ENCODE peak calls at places on chromosomes 7 and 10, in seven cellular contexts. One of them, this sample, is unnamed.

GRCh38 chr7:15905251-15906040 is 219.0 kb upstream of the MEOX2 start:
- DNase-seq in lower leg skin: no peak
- DNase-seq in dorsolateral prefrontal cortex: no peak
- DNase-seq in PC-9: peak
- DNase-seq in HCT116: no peak
- DNase-seq in heart left ventricle: no peak
- DNase-seq in BJ: no peak
- DNase-seq in this sample: no peak

GRCh38 chr10:13485623-13486022 is 43.2 kb downstream of the BEND7 start:
- DNase-seq in lower leg skin: no peak
- DNase-seq in HCT116: no peak
- DNase-seq in heart left ventricle: no peak
- DNase-seq in PC-9: no peak
- DNase-seq in dorsolateral prefrontal cortex: no peak
- DNase-seq in BJ: no peak
- DNase-seq in this sample: no peak

GRCh38 chr7:111292026-111292430 is 201.1 kb downstream of the LRRN3 start:
- DNase-seq in heart left ventricle: no peak
- DNase-seq in HCT116: no peak
- DNase-seq in BJ: peak
- DNase-seq in lower leg skin: no peak
- DNase-seq in dorsolateral prefrontal cortex: no peak
- DNase-seq in PC-9: no peak
- DNase-seq in this sample: no peak

GRCh38 chr7:139829654-139830130 is 628 bp downstream of the TBXAS1 start:
- DNase-seq in heart left ventricle: no peak
- DNase-seq in lower leg skin: no peak
- DNase-seq in PC-9: no peak
- DNase-seq in dorsolateral prefrontal cortex: no peak
- DNase-seq in HCT116: no peak
- DNase-seq in BJ: no peak
- DNase-seq in this sample: no peak

GRCh38 chr10:102632394-102633062 is 11.8 kb upstream of the TRIM8 start:
- DNase-seq in HCT116: no peak
- DNase-seq in heart left ventricle: peak
- DNase-seq in PC-9: no peak
- DNase-seq in lower leg skin: no peak
- DNase-seq in BJ: no peak
- DNase-seq in dorsolateral prefrontal cortex: no peak
- DNase-seq in this sample: no peak

GRCh38 chr7:139618482-139619366 is 95.2 kb downstream of the CLEC2L start:
- DNase-seq in PC-9: peak
- DNase-seq in BJ: no peak
- DNase-seq in lower leg skin: peak
- DNase-seq in dorsolateral prefrontal cortex: peak
- DNase-seq in HCT116: peak
- DNase-seq in heart left ventricle: peak
- DNase-seq in this sample: no peak

GRCh38 chr7:34759477-34760125 is 101.6 kb downstream of the NPSR1 start:
- DNase-seq in heart left ventricle: no peak
- DNase-seq in BJ: no peak
- DNase-seq in dorsolateral prefrontal cortex: no peak
- DNase-seq in HCT116: peak
- DNase-seq in PC-9: no peak
- DNase-seq in lower leg skin: no peak
- DNase-seq in this sample: no peak

GRCh38 chr10:61942997-61943457 is 41.5 kb downstream of the ARID5B start:
- DNase-seq in lower leg skin: no peak
- DNase-seq in BJ: peak
- DNase-seq in HCT116: no peak
- DNase-seq in heart left ventricle: no peak
- DNase-seq in dorsolateral prefrontal cortex: no peak
- DNase-seq in PC-9: peak
- DNase-seq in this sample: no peak

GRCh38 chr7:106216517-106217088 is 68.2 kb downstream of the NAMPT start:
- DNase-seq in HCT116: peak
- DNase-seq in heart left ventricle: no peak
- DNase-seq in PC-9: peak
- DNase-seq in lower leg skin: no peak
- DNase-seq in dorsolateral prefrontal cortex: no peak
- DNase-seq in BJ: peak
- DNase-seq in this sample: no peak

GRCh38 chr7:40147371-40148246 is 12.8 kb downstream of the SUGCT start:
- DNase-seq in heart left ventricle: no peak
- DNase-seq in PC-9: no peak
- DNase-seq in HCT116: no peak
- DNase-seq in BJ: no peak
- DNase-seq in dorsolateral prefrontal cortex: no peak
- DNase-seq in lower leg skin: no peak
- DNase-seq in this sample: no peak

GRCh38 chr10:95560288-95561199 is 627 bp downstream of the SORBS1 start:
- DNase-seq in HCT116: no peak
- DNase-seq in lower leg skin: peak
- DNase-seq in PC-9: no peak
- DNase-seq in BJ: no peak
- DNase-seq in dorsolateral prefrontal cortex: peak
- DNase-seq in heart left ventricle: peak
- DNase-seq in this sample: no peak

GRCh38 chr7:27549621-27550020 is 113.1 kb downstream of the HIBADH start:
- DNase-seq in lower leg skin: no peak
- DNase-seq in BJ: no peak
- DNase-seq in HCT116: no peak
- DNase-seq in dorsolateral prefrontal cortex: no peak
- DNase-seq in heart left ventricle: no peak
- DNase-seq in PC-9: no peak
- DNase-seq in this sample: no peak

GRCh38 chr7:485188-486081 is 34.2 kb downstream of the PDGFA start:
- DNase-seq in heart left ventricle: peak
- DNase-seq in dorsolateral prefrontal cortex: no peak
- DNase-seq in PC-9: no peak
- DNase-seq in lower leg skin: no peak
- DNase-seq in HCT116: no peak
- DNase-seq in BJ: no peak
- DNase-seq in this sample: no peak

GRCh38 chr10:21791276-21791675 is 212.3 kb downstream of the DNAJC1 start:
- DNase-seq in PC-9: no peak
- DNase-seq in heart left ventricle: no peak
- DNase-seq in BJ: no peak
- DNase-seq in dorsolateral prefrontal cortex: no peak
- DNase-seq in HCT116: no peak
- DNase-seq in lower leg skin: no peak
- DNase-seq in this sample: no peak

GRCh38 chr7:137164251-137164650 is 179.3 kb downstream of the PTN start:
- DNase-seq in HCT116: no peak
- DNase-seq in BJ: no peak
- DNase-seq in lower leg skin: no peak
- DNase-seq in dorsolateral prefrontal cortex: no peak
- DNase-seq in PC-9: no peak
- DNase-seq in heart left ventricle: no peak
- DNase-seq in this sample: no peak

GRCh38 chr7:132154695-132155471 is 421.4 kb downstream of the PLXNA4 start:
- DNase-seq in BJ: no peak
- DNase-seq in PC-9: no peak
- DNase-seq in dorsolateral prefrontal cortex: no peak
- DNase-seq in lower leg skin: no peak
- DNase-seq in heart left ventricle: no peak
- DNase-seq in HCT116: no peak
- DNase-seq in this sample: no peak

GRCh38 chr7:129845972-129846327 is 106.8 kb downstream of the UBE2H start:
- DNase-seq in heart left ventricle: no peak
- DNase-seq in dorsolateral prefrontal cortex: no peak
- DNase-seq in lower leg skin: peak
- DNase-seq in PC-9: peak
- DNase-seq in HCT116: peak
- DNase-seq in BJ: peak
- DNase-seq in this sample: no peak

GRCh38 chr7:101911800-101912705 is 94.6 kb downstream of the CUX1 start:
- DNase-seq in dorsolateral prefrontal cortex: no peak
- DNase-seq in BJ: no peak
- DNase-seq in lower leg skin: no peak
- DNase-seq in HCT116: no peak
- DNase-seq in heart left ventricle: peak
- DNase-seq in PC-9: no peak
- DNase-seq in this sample: no peak

GRCh38 chr7:37920619-37921339 is at the start of gene EPDR1:
- DNase-seq in lower leg skin: peak
- DNase-seq in HCT116: peak
- DNase-seq in dorsolateral prefrontal cortex: peak
- DNase-seq in heart left ventricle: peak
- DNase-seq in BJ: no peak
- DNase-seq in PC-9: peak
- DNase-seq in this sample: no peak

GRCh38 chr10:30862486-30862885 is 169.2 kb downstream of the ZNF438 start:
- DNase-seq in HCT116: no peak
- DNase-seq in dorsolateral prefrontal cortex: no peak
- DNase-seq in PC-9: peak
- DNase-seq in lower leg skin: no peak
- DNase-seq in BJ: peak
- DNase-seq in heart left ventricle: no peak
- DNase-seq in this sample: no peak
- H3K4me3 ChIP-seq in HCT116: no peak
- H3K4me3 ChIP-seq in dorsolateral prefrontal cortex: no peak
- H3K4me3 ChIP-seq in PC-9: no peak
- H3K4me3 ChIP-seq in lower leg skin: no peak
- H3K4me3 ChIP-seq in BJ: no peak
- H3K4me3 ChIP-seq in heart left ventricle: no peak
- H3K4me3 ChIP-seq in this sample: no peak

GRCh38 chr10:63549810-63550209 is 28.6 kb downstream of the REEP3 start:
- DNase-seq in HCT116: no peak
- DNase-seq in dorsolateral prefrontal cortex: no peak
- DNase-seq in PC-9: no peak
- DNase-seq in BJ: no peak
- DNase-seq in heart left ventricle: no peak
- DNase-seq in lower leg skin: no peak
- DNase-seq in this sample: no peak

GRCh38 chr10:63554666-63555065 is 33.5 kb downstream of the REEP3 start:
- DNase-seq in BJ: peak
- DNase-seq in lower leg skin: no peak
- DNase-seq in HCT116: peak
- DNase-seq in dorsolateral prefrontal cortex: no peak
- DNase-seq in PC-9: peak
- DNase-seq in heart left ventricle: no peak
- DNase-seq in this sample: no peak

GRCh38 chr10:63553473-63553872 is 32.3 kb downstream of the REEP3 start:
- DNase-seq in HCT116: peak
- DNase-seq in dorsolateral prefrontal cortex: no peak
- DNase-seq in lower leg skin: no peak
- DNase-seq in PC-9: no peak
- DNase-seq in BJ: no peak
- DNase-seq in heart left ventricle: no peak
- DNase-seq in this sample: no peak

GRCh38 chr10:63555330-63555729 is 34.1 kb downstream of the REEP3 start:
- DNase-seq in PC-9: no peak
- DNase-seq in heart left ventricle: no peak
- DNase-seq in lower leg skin: no peak
- DNase-seq in BJ: no peak
- DNase-seq in HCT116: no peak
- DNase-seq in dorsolateral prefrontal cortex: no peak
- DNase-seq in this sample: no peak

DNA sequence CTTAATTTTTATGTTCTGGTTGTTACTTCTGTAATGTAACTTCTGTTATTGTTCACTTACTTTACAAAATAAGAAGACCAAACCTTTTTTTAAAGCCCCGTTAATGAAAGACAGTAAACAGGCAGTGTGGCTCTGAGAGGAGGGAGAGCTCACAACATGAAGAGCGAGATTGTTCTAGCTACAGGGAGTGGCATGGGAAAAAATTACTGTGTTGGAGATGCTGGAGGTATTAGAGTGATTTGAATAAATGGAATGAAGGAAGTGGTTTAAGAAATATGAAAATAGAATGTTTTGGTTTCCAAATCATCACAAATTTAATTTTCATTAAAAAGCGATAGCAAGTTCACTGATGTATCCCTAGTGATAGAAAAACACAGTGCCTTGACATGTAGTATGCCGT is 31.8 kb downstream of the REEP3 start:
- DNase-seq in PC-9: peak
- DNase-seq in HCT116: peak
- DNase-seq in lower leg skin: no peak
- DNase-seq in heart left ventricle: no peak
- DNase-seq in BJ: peak
- DNase-seq in dorsolateral prefrontal cortex: no peak
- DNase-seq in this sample: no peak
- TF ChIP-seq CTCF in PC-9: no peak
- TF ChIP-seq CTCF in HCT116: no peak
- TF ChIP-seq CTCF in lower leg skin: no peak
- TF ChIP-seq CTCF in heart left ventricle: no peak
- TF ChIP-seq CTCF in BJ: no peak
- TF ChIP-seq CTCF in dorsolateral prefrontal cortex: no peak
- TF ChIP-seq CTCF in this sample: no peak

GRCh38 chr10:63628526-63629362 is 107.5 kb downstream of the REEP3 start:
- DNase-seq in BJ: no peak
- DNase-seq in HCT116: peak
- DNase-seq in dorsolateral prefrontal cortex: peak
- DNase-seq in PC-9: no peak
- DNase-seq in heart left ventricle: peak
- DNase-seq in lower leg skin: peak
- DNase-seq in this sample: no peak

GRCh38 chr10:63627376-63627775 is 106.2 kb downstream of the REEP3 start:
- DNase-seq in heart left ventricle: no peak
- DNase-seq in BJ: no peak
- DNase-seq in lower leg skin: no peak
- DNase-seq in HCT116: peak
- DNase-seq in dorsolateral prefrontal cortex: no peak
- DNase-seq in PC-9: no peak
- DNase-seq in this sample: no peak

GRCh38 chr10:63629363-63630084 is 108.3 kb downstream of the REEP3 start:
- DNase-seq in BJ: peak
- DNase-seq in PC-9: peak
- DNase-seq in heart left ventricle: peak
- DNase-seq in lower leg skin: peak
- DNase-seq in HCT116: peak
- DNase-seq in dorsolateral prefrontal cortex: peak
- DNase-seq in this sample: peak

GRCh38 chr10:63630085-63630927 is 109.1 kb downstream of the REEP3 start:
- DNase-seq in HCT116: peak
- DNase-seq in lower leg skin: peak
- DNase-seq in heart left ventricle: peak
- DNase-seq in dorsolateral prefrontal cortex: peak
- DNase-seq in BJ: peak
- DNase-seq in PC-9: peak
- DNase-seq in this sample: peak

DNA sequence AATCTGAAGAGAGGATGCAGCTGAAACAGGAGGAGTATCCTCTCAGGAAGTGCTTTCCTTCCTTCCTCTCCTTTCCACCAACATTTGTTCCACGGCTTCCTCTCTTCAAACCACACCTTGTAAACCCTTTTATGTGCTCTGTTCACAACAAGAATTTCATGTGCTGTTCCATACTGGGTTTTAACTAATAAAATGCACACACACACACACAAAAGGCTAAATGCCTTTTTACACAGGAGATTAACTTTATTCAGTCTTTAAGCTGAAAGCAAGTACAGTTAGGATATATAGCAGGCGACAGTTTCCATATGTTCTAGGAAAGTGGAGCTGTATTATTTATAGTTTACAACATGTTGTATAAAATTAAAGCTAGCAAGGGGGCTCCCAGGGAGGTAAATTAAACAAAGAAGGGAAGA is 106.7 kb downstream of the REEP3 start:
- DNase-seq in heart left ventricle: no peak
- DNase-seq in dorsolateral prefrontal cortex: no peak
- DNase-seq in lower leg skin: no peak
- DNase-seq in PC-9: no peak
- DNase-seq in BJ: no peak
- DNase-seq in HCT116: no peak
- DNase-seq in this sample: no peak
- H3K4me3 ChIP-seq in heart left ventricle: no peak
- H3K4me3 ChIP-seq in dorsolateral prefrontal cortex: no peak
- H3K4me3 ChIP-seq in lower leg skin: no peak
- H3K4me3 ChIP-seq in PC-9: no peak
- H3K4me3 ChIP-seq in BJ: no peak
- H3K4me3 ChIP-seq in HCT116: no peak
- H3K4me3 ChIP-seq in this sample: no peak

GRCh38 chr7:1593091-1593866 is 23.4 kb upstream of the PSMG3 start:
- DNase-seq in BJ: no peak
- DNase-seq in heart left ventricle: no peak
- DNase-seq in HCT116: no peak
- DNase-seq in dorsolateral prefrontal cortex: no peak
- DNase-seq in PC-9: no peak
- DNase-seq in lower leg skin: no peak
- DNase-seq in this sample: no peak
- TF ChIP-seq CTCF in BJ: peak
- TF ChIP-seq CTCF in heart left ventricle: no peak
- TF ChIP-seq CTCF in HCT116: peak
- TF ChIP-seq CTCF in dorsolateral prefrontal cortex: no peak
- TF ChIP-seq CTCF in PC-9: peak
- TF ChIP-seq CTCF in lower leg skin: no peak
- TF ChIP-seq CTCF in this sample: no peak